ENCODE peak calls at places on chromosomes 5 and 9, in five cellular contexts. R is NCI-H2029 treated with DMSO at 0.1 percent for 48 hours; X is SW480; Z is stimulated activated naive B cell treated with anti-CD40 and anti-IgM and Interleukin-4, amounts not matched to agents 10 μg/mL and 1 μg/mL and 100 μg/mL, for 72 hours; T is DMS79. I is an unnamed sample.

GRCh38 chr5:64453405-64453804 is 52.4 kb upstream of the RGS7BP start:
- DNase-seq in R (no peak), X (no peak), Z (no peak), T (no peak), I (no peak)

GRCh38 chr9:18824095-18824666 is 208.8 kb downstream of the SAXO1 start:
- DNase-seq in R (peak), X (peak), Z (no peak), T (no peak), I (no peak)

GRCh38 chr5:150440948-150441812 is 8.4 kb downstream of the RPS14 start:
- DNase-seq in R (no peak), X (no peak), Z (no peak), T (no peak), I (no peak)

GRCh38 chr5:92956886-92957285 is 624.1 kb downstream of the NR2F1-AS1 start:
- DNase-seq in R (no peak), X (no peak), Z (no peak), T (no peak), I (no peak)

GRCh38 chr5:91382530-91383026 is 539 bp downstream of the ARRDC3 start:
- DNase-seq in R (peak), X (peak), Z (no peak), T (no peak), I (no peak)

GRCh38 chr5:61313960-61314681 is 17.9 kb upstream of the ZSWIM6 start:
- DNase-seq in R (no peak), X (no peak), Z (no peak), T (no peak), I (no peak)

GRCh38 chr9:92176068-92176799 is 61.0 kb upstream of the SPTLC1 start:
- DNase-seq in R (no peak), X (peak), Z (no peak), T (no peak), I (no peak)

GRCh38 chr5:51397996-51398395 is 14.7 kb downstream of the ISL1 start:
- DNase-seq in R (no peak), X (no peak), Z (no peak), T (no peak), I (no peak)

GRCh38 chr9:18791074-18791473 is 241.9 kb downstream of the SAXO1 start:
- DNase-seq in R (no peak), X (peak), Z (no peak), T (no peak), I (no peak)

GRCh38 chr5:135916638-135917263 is 21.1 kb upstream of the IL9 start:
- DNase-seq in R (no peak), X (no peak), Z (no peak), T (no peak), I (no peak)

GRCh38 chr9:110919609-110920008 is 118.7 kb downstream of the LPAR1 start:
- DNase-seq in R (no peak), X (no peak), Z (no peak), T (no peak), I (no peak)

GRCh38 chr5:33195431-33196128 is 245.2 kb upstream of the TARS1 start:
- DNase-seq in R (no peak), X (no peak), Z (no peak), T (no peak), I (no peak)

GRCh38 chr5:135964670-135965320 is 10.0 kb upstream of the LECT2 start:
- DNase-seq in R (no peak), X (no peak), Z (peak), T (no peak), I (no peak)

GRCh38 chr5:72377920-72378635 is 57.9 kb downstream of the PTCD2 start:
- DNase-seq in R (no peak), X (no peak), Z (no peak), T (no peak), I (no peak)

GRCh38 chr9:110142868-110143866 is 64.8 kb downstream of the C9orf152 start:
- DNase-seq in R (peak), X (peak), Z (no peak), T (no peak), I (no peak)

GRCh38 chr9:90956026-90956810 is 154.6 kb downstream of the SYK start:
- DNase-seq in R (no peak), X (no peak), Z (no peak), T (no peak), I (no peak)

GRCh38 chr9:3045153-3045552 is 201.3 kb upstream of the PUM3 start:
- DNase-seq in R (no peak), X (no peak), Z (no peak), T (no peak), I (no peak)

GRCh38 chr5:20656262-20656661 is 668.3 kb upstream of the CDH18 start:
- DNase-seq in R (no peak), X (no peak), Z (no peak), T (no peak), I (no peak)

GRCh38 chr5:89232139-89232603 is 349.2 kb upstream of the MEF2C start:
- DNase-seq in R (no peak), X (no peak), Z (no peak), T (no peak), I (no peak)

I was measured in type B pancreatic cell.